ENCODE peak calls at places on chromosome 13, in seven cellular contexts. X is stimulated activated CD4-positive, alpha-beta T cell treated with anti-CD3 and anti-CD28 coated beads, Interleukin-4, amount 100 ng/mL, for 48 hours; Y is fibroblast of lung; F is activated T-cell treated with anti-CD3 and anti-CD28 coated beads for 48 hours; I is heart left ventricle; Q is AML-193; K is RWPE1. W is an unnamed sample.

GRCh38 chr13:99703908-99704307 is 202.6 kb downstream of the TM9SF2 start:
- DNase-seq in F (no peak), K (no peak), Y (no peak), I (no peak), X (no peak), Q (no peak), W (no peak)

GRCh38 chr13:53254495-53254894 is 225.9 kb downstream of the OLFM4 start:
- DNase-seq in Y (no peak), F (no peak), X (no peak), Q (no peak), I (no peak), K (peak), W (no peak)

GRCh38 chr13:93480553-93481106 is 254.0 kb downstream of the GPC6 start:
- DNase-seq in Q (no peak), Y (peak), K (no peak), I (no peak), X (no peak), F (no peak), W (no peak)

GRCh38 chr13:42494157-42494556 is 79.8 kb upstream of the TNFSF11 start:
- DNase-seq in K (no peak), Y (no peak), X (no peak), F (no peak), Q (no peak), I (no peak), W (no peak)

GRCh38 chr13:57635541-57635940 is 4.0 kb downstream of the PCDH17 start:
- DNase-seq in F (no peak), K (no peak), X (no peak), Q (no peak), Y (no peak), I (no peak), W (no peak)

GRCh38 chr13:33787051-33787591 is 30.8 kb upstream of the RFC3 start:
- DNase-seq in Q (peak), K (no peak), I (no peak), X (no peak), Y (no peak), F (no peak), W (no peak)

GRCh38 chr13:80329250-80329649 is 11.7 kb downstream of the SPRY2 start:
- DNase-seq in K (no peak), F (no peak), I (no peak), Q (no peak), X (no peak), Y (no peak), W (no peak)

GRCh38 chr13:102580552-102581169 is 16.1 kb upstream of the TPP2 start:
- DNase-seq in K (peak), I (no peak), Y (peak), Q (peak), F (no peak), X (no peak), W (no peak)

W was measured in left ventricle myocardium superior.